ENCODE peak calls at places on chromosomes 2 and 18, in five cellular contexts. P, Y, C, O and K are unnamed samples.

GRCh38 chr2:191917967-191918651 is 71.2 kb upstream of the CAVIN2 start:
- DNase-seq in O (no peak), Y (no peak), P (no peak), C (no peak), K (no peak)

GRCh38 chr2:24710806-24711205 is 82.4 kb downstream of the PTRHD1 start:
- DNase-seq in Y (no peak), C (no peak), O (no peak), P (no peak), K (no peak)

GRCh38 chr2:105143467-105144127 is 97.9 kb upstream of the GPR45 start:
- DNase-seq in Y (peak), O (no peak), C (no peak), P (no peak), K (peak)

GRCh38 chr2:45131587-45131986 is 122.3 kb upstream of the SIX2 start:
- DNase-seq in C (no peak), O (peak), P (peak), Y (no peak), K (peak)

GRCh38 chr2:851680-852079 is 99.0 kb upstream of the SNTG2 start:
- DNase-seq in P (no peak), O (no peak), Y (no peak), C (no peak), K (no peak)

GRCh38 chr18:74529811-74530583 is 4.3 kb upstream of the CNDP1 start:
- DNase-seq in P (no peak), O (no peak), C (no peak), Y (no peak), K (no peak)

GRCh38 chr2:119005565-119005964 is 63.6 kb downstream of the MARCO start:
- DNase-seq in P (no peak), Y (no peak), O (no peak), C (no peak), K (peak)

GRCh38 chr2:168841445-168841844 is 39.0 kb downstream of the NOSTRIN start:
- DNase-seq in P (no peak), O (no peak), C (no peak), Y (no peak), K (no peak)